ENCODE peak calls at places on chromosomes 12 and 14, in five cellular contexts. M, A, B, I and C are unnamed samples.

GRCh38 chr12:131345521-131346436 is 365.1 kb upstream of the SFSWAP start:
- DNase-seq in M (peak; percentile 46), A (no peak), B (no peak), I (no peak), C (no peak)

GRCh38 chr14:52399886-52400599 is 85.9 kb downstream of the PTGER2 start:
- DNase-seq in M (no peak), A (no peak), B (no peak), I (peak; percentile 61), C (no peak)

GRCh38 chr12:108773798-108774788 is 42.8 kb upstream of the CORO1C start:
- DNase-seq in M (no peak), A (peak; percentile 71), B (peak; percentile 55), I (peak; percentile 26), C (peak; percentile 82)

GRCh38 chr12:131287938-131288797 is 334.5 kb downstream of the ADGRD1 start:
- DNase-seq in M (no peak), A (no peak), B (no peak), I (no peak), C (peak; percentile 64)

GRCh38 chr14:78788467-78789360 is 618.5 kb downstream of the NRXN3 start:
- DNase-seq in M (no peak), A (no peak), B (no peak), I (no peak), C (no peak)

GRCh38 chr14:46259536-46259935 is 392.0 kb downstream of the RPL10L start:
- DNase-seq in M (no peak), A (no peak), B (no peak), I (no peak), C (no peak)

GRCh38 chr12:89370850-89371249 is 18.5 kb upstream of the DUSP6 start:
- DNase-seq in M (no peak), A (peak; percentile 9), B (no peak), I (no peak), C (no peak)

GRCh38 chr14:50345891-50346422 is 33.8 kb downstream of the DMAC2L start:
- DNase-seq in M (no peak), A (no peak), B (no peak), I (no peak), C (no peak)

GRCh38 chr12:62640910-62641448 is 174.4 kb downstream of the MON2 start:
- DNase-seq in M (peak; percentile 74), A (peak; percentile 14), B (no peak), I (no peak), C (peak; percentile 63)

GRCh38 chr14:55102141-55102547 is 26.9 kb upstream of the LGALS3 start:
- DNase-seq in M (peak; percentile 66), A (peak; percentile 97), B (no peak), I (peak; percentile 84), C (peak; percentile 83)

GRCh38 chr14:58668848-58669480 is 31.2 kb downstream of the DACT1 start:
- DNase-seq in M (no peak), A (no peak), B (no peak), I (no peak), C (no peak)

GRCh38 chr12:42039146-42039545 is 105.5 kb downstream of the GXYLT1 start:
- DNase-seq in M (no peak), A (peak; percentile 62), B (no peak), I (no peak), C (no peak)

GRCh38 chr12:13179159-13180074 is 17.1 kb upstream of the EMP1 start:
- DNase-seq in M (peak; percentile 77), A (peak; percentile 55), B (peak; percentile 2), I (no peak), C (peak; percentile 97)

GRCh38 chr12:15268927-15269552 is 47.8 kb upstream of the RERG start:
- DNase-seq in M (peak; percentile 65), A (peak; percentile 43), B (peak; percentile 74), I (peak; percentile 23), C (peak; percentile 93)

GRCh38 chr12:28242129-28242887 is 52.1 kb downstream of the CCDC91 start:
- DNase-seq in M (no peak), A (no peak), B (no peak), I (no peak), C (peak; percentile 66)

GRCh38 chr14:71166434-71166833 is 259.2 kb downstream of the PCNX1 start:
- DNase-seq in M (no peak), A (peak; percentile 15), B (no peak), I (peak; percentile 21), C (no peak)

GRCh38 chr12:11981174-11981733 is 89.5 kb upstream of the BCL2L14 start:
- DNase-seq in M (peak; percentile 82), A (peak; percentile 70), B (no peak), I (no peak), C (no peak)

GRCh38 chr14:102071283-102071998 is 15.4 kb downstream of the HSP90AA1 start:
- DNase-seq in M (no peak), A (no peak), B (no peak), I (peak; percentile 20), C (no peak)

GRCh38 chr12:52171950-52172512 is 19.8 kb downstream of the KRT80 start:
- DNase-seq in M (no peak), A (peak; percentile 84), B (no peak), I (no peak), C (peak; percentile 92)

GRCh38 chr12:101856030-101856429 is 21.4 kb upstream of the DRAM1 start:
- DNase-seq in M (no peak), A (no peak), B (no peak), I (no peak), C (no peak)

GRCh38 chr12:32107376-32108267 is 975 bp downstream of the BICD1 start:
- DNase-seq in M (peak; percentile 80), A (peak; percentile 57), B (no peak), I (no peak), C (peak; percentile 67)

GRCh38 chr12:93441111-93441616 is 583 bp downstream of the UBE2N start:
- DNase-seq in M (peak; percentile 73), A (peak; percentile 41), B (no peak), I (no peak), C (peak; percentile 70)

GRCh38 chr14:88559852-88560251 is 3.0 kb upstream of the ZC3H14 start:
- DNase-seq in M (no peak), A (no peak), B (peak; percentile 29), I (peak; percentile 38), C (peak; percentile 71)

GRCh38 chr12:111353026-111353425 is 15.9 kb downstream of the PHETA1 start:
- DNase-seq in M (no peak), A (no peak), B (no peak), I (no peak), C (no peak)

GRCh38 chr14:99412122-99413061 is 68.3 kb downstream of the SETD3 start:
- DNase-seq in M (no peak), A (no peak), B (no peak), I (no peak), C (no peak)

GRCh38 chr12:46580445-46580844 is 207.9 kb upstream of the SLC38A2 start:
- DNase-seq in M (no peak), A (no peak), B (no peak), I (no peak), C (no peak)

GRCh38 chr14:67610491-67610890 is 9.2 kb upstream of the ARG2 start:
- DNase-seq in M (no peak), A (no peak), B (no peak), I (no peak), C (no peak)

GRCh38 chr14:44170099-44170498 is 337.0 kb downstream of the FSCB start:
- DNase-seq in M (no peak), A (no peak), B (no peak), I (no peak), C (no peak)

GRCh38 chr12:65277994-65278575 is 398 bp upstream of the MSRB3 start:
- DNase-seq in M (no peak), A (no peak), B (no peak), I (no peak), C (no peak)

GRCh38 chr12:6965714-6966113 is 4.8 kb downstream of the PHB2 start:
- DNase-seq in M (peak; percentile 61), A (no peak), B (no peak), I (no peak), C (peak; percentile 52)